ENCODE peak calls at places on chromosomes 2 and 18, in ten cellular contexts. G is Peyer's patch; P is psoas muscle; M is fibroblast of lung; K is PC-9; I is Panc1; H is CD8-positive, alpha-beta memory T cell; Q is A549; S is adrenal gland; D is sigmoid colon. R is an unnamed sample.

GRCh38 chr18:57925706-57926105 is 118.3 kb upstream of the NEDD4L start:
- DNase-seq in G (no peak), P (no peak), M (peak; percentile 42), K (peak; percentile 51), I (no peak), H (no peak), Q (no peak), S (no peak), D (no peak), R (no peak)

GRCh38 chr2:28658369-28658768 is 93.3 kb upstream of the PPP1CB start:
- DNase-seq in G (no peak), P (no peak), M (peak; percentile 87), K (peak; percentile 66), I (no peak), H (no peak), Q (no peak), S (no peak), D (peak; percentile 49), R (no peak)

GRCh38 chr2:185291035-185291647 is 447.5 kb upstream of the FSIP2 start:
- DNase-seq in G (peak; percentile 76), P (no peak), M (peak; percentile 41), K (no peak), I (peak; percentile 12), H (no peak), Q (peak; percentile 41), S (peak; percentile 48), D (peak; percentile 62), R (no peak)

GRCh38 chr18:74456409-74457042 is 582 bp downstream of the DIPK1C start:
- DNase-seq in G (no peak), P (no peak), M (no peak), K (no peak), I (no peak), H (no peak), Q (no peak), S (no peak), D (no peak), R (no peak)

GRCh38 chr2:206915136-206915535 is 24.2 kb upstream of the CPO start:
- DNase-seq in G (peak; percentile 71), P (no peak), M (peak; percentile 84), K (peak; percentile 64), I (peak; percentile 92), H (no peak), Q (peak; percentile 56), S (peak; percentile 20), D (no peak), R (no peak)

GRCh38 chr2:71575966-71576365 is 122.6 kb downstream of the DYSF start:
- DNase-seq in G (no peak), P (no peak), M (no peak), K (no peak), I (no peak), H (no peak), Q (no peak), S (no peak), D (no peak), R (no peak)

GRCh38 chr2:212863185-212863588 is 288.2 kb downstream of the IKZF2 start:
- DNase-seq in G (peak; percentile 45), P (no peak), M (peak; percentile 38), K (peak; percentile 48), I (no peak), H (peak; percentile 1), Q (peak; percentile 59), S (no peak), D (no peak), R (no peak)

GRCh38 chr2:164920430-164920829 is 34.9 kb downstream of the SLC38A11 start:
- DNase-seq in G (no peak), P (no peak), M (peak; percentile 83), K (peak; percentile 79), I (no peak), H (no peak), Q (peak; percentile 74), S (peak; percentile 38), D (no peak), R (no peak)

GRCh38 chr2:20106746-20107145 is 55.3 kb upstream of the LAPTM4A start:
- DNase-seq in G (peak; percentile 57), P (no peak), M (peak; percentile 36), K (peak; percentile 70), I (no peak), H (peak; percentile 10), Q (no peak), S (peak; percentile 74), D (no peak), R (peak; percentile 85)

GRCh38 chr18:31244737-31245432 is 73.1 kb upstream of the DSG1 start:
- DNase-seq in G (no peak), P (no peak), M (no peak), K (peak; percentile 81), I (no peak), H (no peak), Q (no peak), S (no peak), D (no peak), R (no peak)

GRCh38 chr2:240319855-240320560 is 115.5 kb upstream of the GPC1 start:
- DNase-seq in G (no peak), P (no peak), M (peak; percentile 81), K (no peak), I (no peak), H (no peak), Q (no peak), S (no peak), D (no peak), R (peak; percentile 84)

GRCh38 chr2:163592954-163593622 is 142.7 kb downstream of the FIGN start:
- DNase-seq in G (no peak), P (no peak), M (no peak), K (no peak), I (no peak), H (no peak), Q (no peak), S (no peak), D (no peak), R (no peak)

GRCh38 chr2:176490061-176490861 is 221.0 kb downstream of the MTX2 start:
- DNase-seq in G (no peak), P (peak; percentile 76), M (peak; percentile 2), K (no peak), I (no peak), H (no peak), Q (no peak), S (no peak), D (peak; percentile 70), R (peak; percentile 84)

GRCh38 chr2:165634855-165635254 is 159.2 kb downstream of the GALNT3 start:
- DNase-seq in G (peak; percentile 48), P (no peak), M (peak; percentile 47), K (no peak), I (no peak), H (no peak), Q (no peak), S (no peak), D (peak; percentile 71), R (peak; percentile 71)

GRCh38 chr2:66441651-66442365 is 6.9 kb downstream of the MEIS1 start:
- DNase-seq in G (no peak), P (no peak), M (peak; percentile 58), K (no peak), I (no peak), H (no peak), Q (no peak), S (peak; percentile 20), D (peak; percentile 64), R (no peak)

GRCh38 chr2:226048625-226049024 is 649.1 kb downstream of the NYAP2 start:
- DNase-seq in G (no peak), P (no peak), M (peak; percentile 90), K (peak; percentile 90), I (no peak), H (no peak), Q (peak; percentile 63), S (no peak), D (no peak), R (no peak)

GRCh38 chr2:53505814-53506213 is 261.8 kb upstream of the CHAC2 start:
- DNase-seq in G (no peak), P (no peak), M (no peak), K (peak; percentile 71), I (no peak), H (no peak), Q (no peak), S (no peak), D (no peak), R (no peak)

GRCh38 chr2:24490674-24491625 is at the start of gene NCOA1:
- DNase-seq in G (peak; percentile 94), P (peak; percentile 95), M (peak; percentile 89), K (peak; percentile 66), I (peak; percentile 33), H (peak; percentile 86), Q (peak; percentile 94), S (peak; percentile 93), D (peak; percentile 95), R (peak; percentile 97)

DNA sequence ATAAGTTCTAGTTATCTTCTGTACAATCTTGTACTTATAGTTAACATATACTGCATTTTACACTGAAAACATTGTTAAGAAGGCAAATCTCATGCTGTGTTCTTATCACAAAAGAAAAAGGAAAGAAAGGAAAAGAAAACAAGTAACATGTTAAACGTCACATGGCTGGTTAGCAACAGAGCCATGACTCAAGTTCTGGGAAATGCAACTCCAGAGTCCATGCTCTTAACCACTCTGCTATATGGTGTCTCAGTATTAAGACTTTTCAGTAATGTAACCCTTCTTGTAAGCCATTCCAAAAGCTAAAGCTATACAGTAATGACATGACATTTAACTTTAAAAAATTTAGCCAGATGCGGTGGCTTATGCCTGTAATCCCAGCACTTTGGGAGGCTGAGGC is 181.4 kb downstream of the BARD1 start:
- DNase-seq in G (no peak), P (no peak), M (no peak), K (peak; percentile 3), I (no peak), H (no peak), Q (no peak), S (no peak), D (no peak), R (no peak)
- H3K4me1 ChIP-seq in G (no peaks in the 10 kb centered on the region), P (no peaks in the 10 kb centered on the region), M (no peaks in the 10 kb centered on the region), K (no peaks in the 10 kb centered on the region), I (no peaks in the 10 kb centered on the region), H (no peaks in the 10 kb centered on the region), Q (no peaks in the 10 kb centered on the region), S (no peaks in the 10 kb centered on the region), D (no peaks in the 10 kb centered on the region), R (no peaks in the 10 kb centered on the region)

GRCh38 chr2:16160281-16161084 is 220.1 kb downstream of the MYCN start:
- DNase-seq in G (no peak), P (no peak), M (no peak), K (no peak), I (no peak), H (no peak), Q (no peak), S (no peak), D (no peak), R (no peak)
- H3K4me3 ChIP-seq in G (no peak overlapping the region), P (no peak overlapping the region), M (no peak overlapping the region), K (no peak overlapping the region), I (no peak overlapping the region), H (no peak overlapping the region), Q (no peak overlapping the region), S (no peak overlapping the region), D (no peak overlapping the region), R (no peak overlapping the region)

GRCh38 chr2:194271283-194271961 is 1385.6 kb upstream of the SLC39A10 start:
- DNase-seq in G (no peak), P (no peak), M (no peak), K (no peak), I (no peak), H (no peak), Q (no peak), S (no peak), D (no peak), R (no peak)
- H3K27ac ChIP-seq in G (no peak overlapping the region), P (no peak overlapping the region), M (no peak overlapping the region), K (no peak overlapping the region), I (no peak overlapping the region), H (no peak overlapping the region), Q (no peak overlapping the region), S (no peak overlapping the region), D (no peak overlapping the region), R (no peak overlapping the region)

DNA sequence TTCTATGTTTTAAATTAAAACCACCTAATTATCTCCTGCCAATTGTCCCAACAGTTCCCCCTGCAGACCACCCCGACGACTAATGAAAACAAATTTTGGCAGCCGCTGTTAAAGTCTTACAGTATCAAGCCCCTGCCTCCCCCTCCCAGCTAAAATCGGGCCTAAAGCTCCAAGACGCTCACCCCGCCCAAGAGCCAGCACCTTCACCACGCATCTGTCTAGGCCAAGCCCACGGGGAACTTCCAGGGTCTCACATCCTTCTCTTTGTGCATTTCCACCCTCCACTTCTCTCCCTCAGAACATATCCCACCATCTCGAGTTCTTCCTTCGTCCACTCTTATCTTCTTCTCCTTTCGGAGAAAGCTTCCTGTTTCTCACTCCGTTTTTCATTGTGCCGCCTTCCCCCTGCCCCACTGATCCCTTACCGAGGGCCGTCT is 438 bp downstream of the PRPF40A start:
- DNase-seq in G (peak; percentile 58), P (peak; percentile 46), M (no peak), K (no peak), I (no peak), H (peak; percentile 36), Q (peak; percentile 63), S (peak; percentile 25), D (no peak), R (peak; percentile 65)
- H3K4me1 ChIP-seq in G (peaks cover 8% of the 10 kb centered on the region), P (peaks cover 49% of the 10 kb centered on the region), M (no peaks in the 10 kb centered on the region), K (peaks cover 21% of the 10 kb centered on the region), I (peaks cover 35% of the 10 kb centered on the region), H (peaks cover 31% of the 10 kb centered on the region), Q (peaks cover 39% of the 10 kb centered on the region), S (peaks cover 47% of the 10 kb centered on the region), D (peaks cover 47% of the 10 kb centered on the region), R (peaks cover 4% of the 10 kb centered on the region)

R was measured in kidney.